ENCODE peak calls at places on chromosomes 13 and 19, in five cellular contexts. L is hepatocyte, X is left lung, F is NB4, G is tibial artery. A is an unnamed sample.

GRCh38 chr13:44299142-44299541 is 74.5 kb upstream of the SERP2 start:
- DNase-seq in F (no peak), X (no peak), L (no peak), G (no peak), A (no peak)

GRCh38 chr13:85500716-85501256 is 298.4 kb downstream of the SLITRK6 start:
- DNase-seq in L (no peak), X (no peak), F (no peak), G (no peak), A (no peak)

GRCh38 chr19:51626675-51627074 is 3.5 kb downstream of the SIGLEC5 start:
- DNase-seq in F (no peak), L (no peak), G (no peak), X (no peak), A (no peak)

GRCh38 chr13:91185294-91185863 is 162.1 kb upstream of the MIR17HG start:
- DNase-seq in L (no peak), G (no peak), X (no peak), F (peak), A (no peak)

GRCh38 chr19:17671906-17672305 is 16.2 kb downstream of the UNC13A start:
- DNase-seq in X (no peak), G (no peak), L (no peak), F (peak), A (no peak)

GRCh38 chr13:85841427-85841826 is 42.2 kb upstream of the SLITRK6 start:
- DNase-seq in F (no peak), L (no peak), G (no peak), X (no peak), A (no peak)

GRCh38 chr13:47334173-47334572 is 437.3 kb upstream of the HTR2A start:
- DNase-seq in L (no peak), X (no peak), F (no peak), G (no peak), A (no peak)

GRCh38 chr13:109790951-109791605 is 4.7 kb upstream of the IRS2 start:
- DNase-seq in F (peak), G (no peak), X (no peak), L (peak), A (no peak)

GRCh38 chr13:91157273-91158014 is 190.0 kb upstream of the MIR17HG start:
- DNase-seq in F (no peak), G (no peak), L (no peak), X (no peak), A (no peak)

GRCh38 chr19:4310247-4311121 is 6.1 kb downstream of the FSD1 start:
- DNase-seq in L (no peak), X (peak), G (no peak), F (no peak), A (no peak)

GRCh38 chr19:52679598-52679997 is 41.4 kb upstream of the ZNF83 start:
- DNase-seq in X (no peak), L (no peak), F (no peak), G (no peak), A (no peak)

GRCh38 chr19:35248310-35249145 is at the start of gene LSR:
- DNase-seq in F (no peak), L (peak), X (peak), G (peak), A (peak)

GRCh38 chr19:29278716-29279115 is 65.8 kb upstream of the UQCRFS1 start:
- DNase-seq in F (no peak), L (no peak), X (no peak), G (peak), A (no peak)

GRCh38 chr13:43574601-43575000 is 212.2 kb downstream of the ENOX1 start:
- DNase-seq in G (no peak), L (no peak), X (no peak), F (no peak), A (no peak)

GRCh38 chr19:5074418-5074817 is 105.5 kb downstream of the KDM4B start:
- DNase-seq in X (no peak), L (no peak), G (no peak), F (peak), A (no peak)

GRCh38 chr13:80363890-80364503 is 23.1 kb upstream of the SPRY2 start:
- DNase-seq in L (peak), X (no peak), G (no peak), F (peak), A (no peak)

GRCh38 chr13:40352807-40353562 is 313.5 kb downstream of the FOXO1 start:
- DNase-seq in G (no peak), L (peak), F (no peak), X (no peak), A (no peak)

GRCh38 chr13:47719164-47719563 is 281.9 kb downstream of the SUCLA2 start:
- DNase-seq in G (no peak), L (no peak), F (no peak), X (no peak), A (no peak)

GRCh38 chr19:40594657-40595077 is 6.5 kb upstream of the LTBP4 start:
- DNase-seq in G (no peak), X (no peak), F (no peak), L (no peak), A (no peak)

GRCh38 chr13:44031555-44031954 is 151.9 kb downstream of the LACC1 start:
- DNase-seq in L (no peak), X (no peak), G (no peak), F (no peak), A (no peak)

GRCh38 chr13:33441015-33441414 is 155.5 kb upstream of the STARD13 start:
- DNase-seq in F (peak), G (no peak), L (peak), X (no peak), A (no peak)

GRCh38 chr13:97426695-97427094 is 7.3 kb upstream of the RAP2A start:
- DNase-seq in F (no peak), X (no peak), G (no peak), L (no peak), A (no peak)

GRCh38 chr19:15223649-15224371 is 8.4 kb downstream of the EPHX3 start:
- DNase-seq in L (no peak), G (no peak), X (no peak), F (no peak), A (no peak)

GRCh38 chr13:24650157-24650556 is 30.1 kb upstream of the ATP12A start:
- DNase-seq in L (no peak), F (no peak), G (no peak), X (no peak), A (no peak)

GRCh38 chr13:64234255-64234654 is 2818.6 kb upstream of the PCDH20 start:
- DNase-seq in F (no peak), L (no peak), G (no peak), X (no peak), A (no peak)

GRCh38 chr13:20132052-20132634 is 28.7 kb downstream of the GJA3 start:
- DNase-seq in L (no peak), F (no peak), X (no peak), G (no peak), A (peak)

GRCh38 chr13:74986609-74987008 is 495.4 kb downstream of the TBC1D4 start:
- DNase-seq in X (no peak), L (no peak), G (no peak), F (no peak), A (no peak)

GRCh38 chr13:67158903-67159302 is 71.2 kb downstream of the PCDH9 start:
- DNase-seq in G (no peak), L (no peak), X (no peak), F (no peak), A (no peak)

GRCh38 chr13:79508224-79508961 is 27.4 kb downstream of the NDFIP2 start:
- DNase-seq in L (no peak), F (no peak), X (no peak), G (no peak), A (no peak)

GRCh38 chr13:53238241-53238640 is 209.6 kb downstream of the OLFM4 start:
- DNase-seq in F (no peak), X (no peak), G (no peak), L (peak), A (no peak)

GRCh38 chr13:77698211-77699058 is 948 bp downstream of the SLAIN1 start:
- DNase-seq in L (peak), G (peak), F (peak), X (peak), A (peak)

GRCh38 chr13:24605923-24606372 is 74.3 kb upstream of the ATP12A start:
- DNase-seq in G (no peak), X (no peak), L (peak), F (peak), A (no peak)

GRCh38 chr19:4654437-4655361 is 15.4 kb downstream of the TNFAIP8L1 start:
- DNase-seq in L (no peak), G (no peak), F (peak), X (no peak), A (no peak)

GRCh38 chr19:45403781-45404556 is 900 bp downstream of the PPP1R13L start:
- DNase-seq in X (peak), L (peak), G (no peak), F (peak), A (no peak)

GRCh38 chr13:43036386-43037220 is 13.2 kb downstream of the DNAJC15 start:
- DNase-seq in G (no peak), F (no peak), X (peak), L (no peak), A (no peak)

GRCh38 chr13:48585456-48585840 is 52.6 kb upstream of the RCBTB2 start:
- DNase-seq in L (no peak), G (no peak), X (no peak), F (peak), A (no peak)

GRCh38 chr13:85508683-85509329 is 290.4 kb downstream of the SLITRK6 start:
- DNase-seq in L (no peak), G (no peak), F (no peak), X (no peak), A (no peak)